ENCODE peak calls at places on chromosomes 16 and 17, in four cellular contexts. H, Q, N and S are unnamed samples.

GRCh38 chr17:79573196-79573929 is 37.5 kb downstream of the RBFOX3 start:
- DNase-seq in N (peak; percentile 26), H (no peak), Q (no peak), S (no peak)

GRCh38 chr17:37490022-37490587 is 414 bp downstream of the DUSP14 start:
- DNase-seq in N (peak; percentile 81), H (peak; percentile 45), Q (peak; percentile 50), S (peak; percentile 59)

GRCh38 chr17:4152471-4152870 is 9.5 kb downstream of the CYB5D2 start:
- DNase-seq in Q (no peak), H (no peak), N (no peak), S (no peak)

GRCh38 chr17:74394275-74394950 is 27.1 kb downstream of the GPR142 start:
- DNase-seq in N (no peak), Q (no peak), H (no peak), S (no peak)

GRCh38 chr17:45314761-45315549 is 1.9 kb downstream of the MAP3K14 start:
- DNase-seq in Q (no peak), N (no peak), H (no peak), S (no peak)

GRCh38 chr17:64331946-64332493 is 58.6 kb downstream of the PECAM1 start:
- DNase-seq in Q (no peak), H (no peak), N (no peak), S (no peak)

GRCh38 chr17:179721-180379 is 1.6 kb downstream of the DOC2B start:
- DNase-seq in N (no peak), H (no peak), Q (no peak), S (peak; percentile 40)

GRCh38 chr17:7064248-7064647 is 15.8 kb downstream of the CLEC10A start:
- DNase-seq in Q (no peak), N (no peak), H (peak; percentile 39), S (no peak)

GRCh38 chr16:58634265-58634802 is 4.7 kb upstream of the CNOT1 start:
- DNase-seq in Q (no peak), H (no peak), N (no peak), S (no peak)

GRCh38 chr17:47618416-47618815 is 31.3 kb upstream of the KPNB1 start:
- DNase-seq in H (no peak), N (no peak), Q (no peak), S (no peak)

GRCh38 chr17:79577485-79578187 is 33.2 kb downstream of the RBFOX3 start:
- DNase-seq in Q (no peak), N (no peak), H (peak; percentile 88), S (peak; percentile 95)

GRCh38 chr17:69884361-69884760 is 190.7 kb upstream of the KCNJ16 start:
- DNase-seq in Q (no peak), H (no peak), N (no peak), S (no peak)

GRCh38 chr17:57158296-57158695 is 73.2 kb downstream of the AKAP1 start:
- DNase-seq in Q (no peak), N (no peak), H (no peak), S (no peak)

GRCh38 chr16:1494129-1494640 is 1.0 kb downstream of the TELO2 start:
- DNase-seq in H (peak; percentile 65), Q (no peak), N (peak; percentile 81), S (peak; percentile 66)

GRCh38 chr17:54887787-54888186 is 12.9 kb upstream of the TOM1L1 start:
- DNase-seq in N (no peak), H (no peak), Q (no peak), S (no peak)

GRCh38 chr17:74649909-74650308 is 26.4 kb upstream of the CD300E start:
- DNase-seq in N (no peak), H (no peak), Q (no peak), S (no peak)

GRCh38 chr16:84513111-84514065 is 8.9 kb upstream of the MEAK7 start:
- DNase-seq in Q (no peak), N (peak; percentile 11), H (no peak), S (no peak)

GRCh38 chr17:37691807-37692206 is 48.6 kb upstream of the DDX52 start:
- DNase-seq in H (no peak), Q (no peak), N (no peak), S (no peak)

GRCh38 chr17:16106161-16106891 is 106.7 kb downstream of the TTC19 start:
- DNase-seq in N (no peak), H (no peak), Q (no peak), S (no peak)

GRCh38 chr17:41655611-41656111 is 31.3 kb upstream of the KRT17 start:
- DNase-seq in Q (no peak), H (no peak), N (no peak), S (no peak)

GRCh38 chr17:45368661-45369060 is 51.8 kb upstream of the MAP3K14 start:
- DNase-seq in N (no peak), Q (no peak), H (no peak), S (no peak)

GRCh38 chr16:1308036-1308976 is 1.1 kb upstream of the UBE2I start:
- DNase-seq in Q (no peak), N (no peak), H (no peak), S (no peak)

GRCh38 chr16:71536752-71537499 is 10.7 kb downstream of the CHST4 start:
- DNase-seq in H (no peak), N (no peak), Q (no peak), S (no peak)

GRCh38 chr17:45247429-45248131 is 14.3 kb downstream of the SPATA32 start:
- DNase-seq in N (peak; percentile 90), Q (peak; percentile 88), H (peak; percentile 95), S (peak; percentile 91)

GRCh38 chr16:21274172-21274726 is 3.8 kb downstream of the CRYM start:
- DNase-seq in Q (no peak), N (no peak), H (no peak), S (no peak)

GRCh38 chr16:10979717-10980601 is 35.6 kb downstream of the CLEC16A start:
- DNase-seq in N (peak; percentile 88), H (peak; percentile 33), Q (no peak), S (peak; percentile 49)

GRCh38 chr16:8801686-8802085 is 4.0 kb downstream of the PMM2 start:
- DNase-seq in H (no peak), N (no peak), Q (no peak), S (no peak)

GRCh38 chr17:40106760-40107265 is 6.4 kb upstream of the NR1D1 start:
- DNase-seq in H (no peak), Q (no peak), N (no peak), S (peak; percentile 46)

GRCh38 chr16:86681440-86681838 is 103.1 kb downstream of the FOXL1 start:
- DNase-seq in N (peak; percentile 51), H (no peak), Q (no peak), S (no peak)

GRCh38 chr17:80844418-80844990 is 147.1 kb upstream of the CHMP6 start:
- DNase-seq in H (no peak), Q (no peak), N (no peak), S (no peak)

GRCh38 chr17:46768540-46768870 is 50.0 kb downstream of the WNT3 start:
- DNase-seq in H (no peak), N (no peak), Q (no peak), S (no peak)

GRCh38 chr16:87131996-87132345 is 185.2 kb downstream of the C16orf95 start:
- DNase-seq in Q (no peak), H (no peak), N (peak; percentile 43), S (no peak)

GRCh38 chr17:49298371-49298976 is 63.6 kb downstream of the ZNF652 start:
- DNase-seq in N (no peak), Q (no peak), H (no peak), S (no peak)

GRCh38 chr16:18983565-18984424 is at the start of gene TMC7:
- DNase-seq in H (peak; percentile 86), N (peak; percentile 74), Q (no peak), S (peak; percentile 83)

GRCh38 chr17:60305141-60305540 is 86.8 kb downstream of the USP32 start:
- DNase-seq in Q (no peak), N (no peak), H (no peak), S (no peak)

GRCh38 chr17:17645961-17646360 is 35.3 kb upstream of the RAI1 start:
- DNase-seq in Q (no peak), H (no peak), N (no peak), S (no peak)